ENCODE peak calls at places on chromosomes 16 and 17, in eight cellular contexts. Y is breast epithelium, K is HCT116, V is SK-N-SH, G is GM12891, X is endothelial cell of umbilical vein, A is upper lobe of left lung, C is stomach. B is an unnamed sample.

GRCh38 chr17:41178843-41179616 is 1.0 kb upstream of the KRTAP4-2 start:
- DNase-seq in Y (no peak), K (no peak), V (no peak), G (no peak), X (no peak), A (no peak), C (no peak), B (no peak)

GRCh38 chr17:75590314-75590761 is 2.7 kb downstream of the MYO15B start:
- DNase-seq in Y (no peak), K (no peak), V (no peak), G (no peak), X (no peak), A (no peak), C (no peak), B (no peak)

GRCh38 chr17:64992325-64992802 is 64.2 kb downstream of the GNA13 start:
- DNase-seq in Y (peak), K (peak), V (no peak), G (no peak), X (no peak), A (no peak), C (no peak), B (no peak)

GRCh38 chr16:57092786-57093301 is 461 bp downstream of the CPNE2 start:
- DNase-seq in Y (no peak), K (no peak), V (peak), G (peak), X (peak), A (peak), C (peak), B (no peak)

GRCh38 chr17:57085448-57086068 is 512 bp downstream of the AKAP1 start:
- DNase-seq in Y (no peak), K (no peak), V (peak), G (no peak), X (peak), A (peak), C (peak), B (peak)

GRCh38 chr17:6079155-6079554 is 9.0 kb downstream of the WSCD1 start:
- DNase-seq in Y (no peak), K (no peak), V (no peak), G (no peak), X (no peak), A (no peak), C (no peak), B (no peak)

GRCh38 chr17:73293480-73293911 is 18.3 kb downstream of the CDC42EP4 start:
- DNase-seq in Y (peak), K (peak), V (peak), G (no peak), X (no peak), A (peak), C (peak), B (peak)

GRCh38 chr17:17057057-17057551 is 14.8 kb downstream of the MPRIP start:
- DNase-seq in Y (no peak), K (no peak), V (no peak), G (no peak), X (no peak), A (no peak), C (peak), B (peak)

GRCh38 chr17:5508855-5509254 is 22.5 kb downstream of the MIS12 start:
- DNase-seq in Y (no peak), K (no peak), V (no peak), G (no peak), X (no peak), A (no peak), C (no peak), B (no peak)

GRCh38 chr17:32659419-32659842 is 172.6 kb downstream of the CDK5R1 start:
- DNase-seq in Y (peak), K (peak), V (peak), G (peak), X (peak), A (peak), C (peak), B (peak)

GRCh38 chr16:66857437-66857836 is 13.2 kb downstream of the CA7 start:
- DNase-seq in Y (no peak), K (no peak), V (peak), G (no peak), X (no peak), A (no peak), C (no peak), B (no peak)

GRCh38 chr16:3645504-3646347 is 8.8 kb upstream of the DNASE1 start:
- DNase-seq in Y (peak), K (no peak), V (no peak), G (no peak), X (no peak), A (peak), C (peak), B (peak)

GRCh38 chr17:17700251-17700969 is 19.2 kb downstream of the RAI1 start:
- DNase-seq in Y (no peak), K (no peak), V (no peak), G (no peak), X (no peak), A (no peak), C (peak), B (no peak)

GRCh38 chr17:27381007-27381501 is 75.2 kb upstream of the KSR1 start:
- DNase-seq in Y (no peak), K (peak), V (peak), G (peak), X (peak), A (peak), C (peak), B (peak)

GRCh38 chr17:68910256-68910705 is 44.9 kb downstream of the ABCA8 start:
- DNase-seq in Y (no peak), K (no peak), V (no peak), G (no peak), X (no peak), A (no peak), C (no peak), B (peak)

GRCh38 chr17:30905742-30906100 is 317 bp downstream of the TEFM start:
- DNase-seq in Y (no peak), K (peak), V (peak), G (no peak), X (peak), A (no peak), C (no peak), B (no peak)

GRCh38 chr17:61431594-61432311 is 20.5 kb upstream of the TBX4 start:
- DNase-seq in Y (no peak), K (no peak), V (no peak), G (no peak), X (no peak), A (no peak), C (no peak), B (no peak)

GRCh38 chr17:61440697-61441096 is 11.5 kb upstream of the TBX4 start:
- DNase-seq in Y (no peak), K (no peak), V (no peak), G (no peak), X (no peak), A (no peak), C (no peak), B (no peak)

GRCh38 chr17:61436273-61436672 is 15.9 kb upstream of the TBX4 start:
- DNase-seq in Y (no peak), K (no peak), V (no peak), G (no peak), X (no peak), A (no peak), C (no peak), B (no peak)

GRCh38 chr17:61442136-61442775 is 10.0 kb upstream of the TBX4 start:
- DNase-seq in Y (no peak), K (no peak), V (no peak), G (no peak), X (no peak), A (no peak), C (no peak), B (no peak)

GRCh38 chr17:61436995-61437704 is 15.1 kb upstream of the TBX4 start:
- DNase-seq in Y (no peak), K (no peak), V (no peak), G (no peak), X (no peak), A (no peak), C (no peak), B (no peak)
- TF ChIP-seq POLR2AphosphoS5 in Y (no peak), K (no peak), V (no peak), G (no peak), X (no peak), A (no peak), C (no peak), B (no peak)

DNA sequence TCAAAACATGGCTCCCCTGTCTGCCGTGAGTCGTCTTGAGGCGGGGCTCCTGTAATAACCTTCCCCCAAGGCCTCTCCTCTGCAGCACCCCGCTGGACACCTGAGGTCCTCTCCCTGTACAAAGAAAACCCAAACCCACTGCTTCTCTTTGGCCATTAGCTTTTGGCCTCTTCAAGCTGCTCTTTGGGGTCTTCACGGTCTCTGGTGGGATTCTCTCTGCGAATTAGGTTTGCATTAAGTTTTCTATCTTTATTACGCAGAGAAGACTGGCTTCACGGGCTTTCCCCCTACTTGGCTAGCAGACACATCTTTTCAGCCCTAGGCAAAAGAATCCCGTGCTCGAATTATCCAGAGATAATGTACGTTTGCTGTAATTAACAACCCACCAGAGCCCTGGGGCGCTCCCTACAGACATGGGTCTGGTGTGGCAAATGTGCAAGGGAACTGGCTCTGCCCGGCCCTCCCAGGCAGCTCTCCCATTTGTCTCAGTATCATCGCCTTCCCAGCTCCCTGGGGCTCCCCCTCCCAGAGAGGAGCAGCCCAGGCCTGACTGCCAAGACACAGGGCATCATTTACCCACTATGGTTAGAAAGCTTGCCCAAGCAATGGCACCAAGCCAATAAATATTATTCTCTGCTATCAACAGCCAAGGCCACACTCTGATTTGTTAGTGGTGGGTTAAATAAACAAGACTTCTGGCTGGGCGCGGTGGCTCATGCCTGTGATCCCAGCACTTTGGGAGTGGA is 24.7 kb upstream of the KLHDC4 start:
- DNase-seq in Y (no peak), K (no peak), V (peak), G (no peak), X (no peak), A (no peak), C (peak), B (peak)
- TF ChIP-seq POLR2AphosphoS5 in Y (no peak), K (no peak), V (no peak), G (no peak), X (no peak), A (no peak), C (no peak), B (peak)

GRCh38 chr17:60435244-60436170 is 13.2 kb downstream of the CHCT1 start:
- DNase-seq in Y (no peak), K (peak), V (peak), G (peak), X (peak), A (peak), C (peak), B (peak)
- TF ChIP-seq POLR2AphosphoS5 in Y (peak), K (peak), V (no peak), G (no peak), X (no peak), A (no peak), C (peak), B (peak)

GRCh38 chr16:87836844-87837581 is 32.3 kb downstream of the SLC7A5 start:
- DNase-seq in Y (no peak), K (no peak), V (no peak), G (no peak), X (peak), A (no peak), C (no peak), B (no peak)

GRCh38 chr16:87840462-87840978 is 28.8 kb downstream of the SLC7A5 start:
- DNase-seq in Y (no peak), K (no peak), V (no peak), G (no peak), X (no peak), A (no peak), C (no peak), B (no peak)

GRCh38 chr16:87839542-87840461 is 29.5 kb downstream of the SLC7A5 start:
- DNase-seq in Y (no peak), K (no peak), V (no peak), G (no peak), X (peak), A (no peak), C (no peak), B (no peak)

GRCh38 chr16:87837627-87838289 is 31.5 kb downstream of the SLC7A5 start:
- DNase-seq in Y (no peak), K (no peak), V (no peak), G (no peak), X (no peak), A (no peak), C (no peak), B (no peak)

GRCh38 chr16:87838643-87839541 is 30.4 kb downstream of the SLC7A5 start:
- DNase-seq in Y (no peak), K (no peak), V (no peak), G (no peak), X (no peak), A (no peak), C (peak), B (no peak)
- TF ChIP-seq POLR2AphosphoS5 in Y (no peak), K (no peak), V (no peak), G (no peak), X (no peak), A (no peak), C (peak), B (no peak)

B was measured in sigmoid colon.